ENCODE peak calls at places on chromosomes 2 and 18, in five cellular contexts. One of them, this sample, is unnamed.

GRCh38 chr2:39697480-39697879 is 31.8 kb downstream of the TMEM178A start:
- DNase-seq in SK-N-SH: no peak
- DNase-seq in K562: no peak
- DNase-seq in HepG2: no peak
- DNase-seq in GM12878: no peak
- DNase-seq in this sample: peak; percentile 3

GRCh38 chr18:7575465-7576026 is 8.4 kb downstream of the PTPRM start:
- DNase-seq in SK-N-SH: no peak
- DNase-seq in K562: no peak
- DNase-seq in HepG2: no peak
- DNase-seq in GM12878: no peak
- DNase-seq in this sample: peak; percentile 67

GRCh38 chr2:48545244-48545643 is 15.3 kb downstream of the STON1 start:
- DNase-seq in SK-N-SH: peak; percentile 41
- DNase-seq in K562: peak; percentile 86
- DNase-seq in HepG2: peak; percentile 66
- DNase-seq in GM12878: no peak
- DNase-seq in this sample: no peak

GRCh38 chr2:39529836-39530235 is 92.8 kb upstream of the MAP4K3 start:
- DNase-seq in SK-N-SH: no peak
- DNase-seq in K562: no peak
- DNase-seq in HepG2: no peak
- DNase-seq in GM12878: no peak
- DNase-seq in this sample: no peak

GRCh38 chr18:46002934-46003333 is 35.8 kb upstream of the EPG5 start:
- DNase-seq in SK-N-SH: no peak
- DNase-seq in K562: no peak
- DNase-seq in HepG2: no peak
- DNase-seq in GM12878: no peak
- DNase-seq in this sample: no peak

GRCh38 chr2:55111570-55112228 is 61.4 kb upstream of the RTN4 start:
- DNase-seq in SK-N-SH: no peak
- DNase-seq in K562: peak; percentile 87
- DNase-seq in HepG2: peak; percentile 68
- DNase-seq in GM12878: no peak
- DNase-seq in this sample: peak; percentile 96

GRCh38 chr18:61605376-61606067 is 272.3 kb downstream of the CDH20 start:
- DNase-seq in SK-N-SH: no peak
- DNase-seq in K562: no peak
- DNase-seq in HepG2: no peak
- DNase-seq in GM12878: no peak
- DNase-seq in this sample: no peak

GRCh38 chr2:105789745-105790466 is 45.2 kb downstream of the NCK2 start:
- DNase-seq in SK-N-SH: no peak
- DNase-seq in K562: no peak
- DNase-seq in HepG2: no peak
- DNase-seq in GM12878: peak; percentile 74
- DNase-seq in this sample: peak; percentile 74

GRCh38 chr2:219769044-219770030 is 141.9 kb downstream of the SLC4A3 start:
- DNase-seq in SK-N-SH: no peak
- DNase-seq in K562: no peak
- DNase-seq in HepG2: no peak
- DNase-seq in GM12878: no peak
- DNase-seq in this sample: peak; percentile 29

GRCh38 chr18:58578835-58579560 is 49.9 kb downstream of the ALPK2 start:
- DNase-seq in SK-N-SH: no peak
- DNase-seq in K562: no peak
- DNase-seq in HepG2: peak; percentile 28
- DNase-seq in GM12878: no peak
- DNase-seq in this sample: peak; percentile 88

GRCh38 chr2:178298785-178299212 is 104.5 kb downstream of the OSBPL6 start:
- DNase-seq in SK-N-SH: no peak
- DNase-seq in K562: no peak
- DNase-seq in HepG2: no peak
- DNase-seq in GM12878: no peak
- DNase-seq in this sample: peak; percentile 48
- H3K4me2 ChIP-seq in SK-N-SH: no peak overlapping the region
- H3K4me2 ChIP-seq in K562: no peak overlapping the region
- H3K4me2 ChIP-seq in HepG2: no peak overlapping the region
- H3K4me2 ChIP-seq in GM12878: no peak overlapping the region
- H3K4me2 ChIP-seq in this sample: no peak overlapping the region

DNA sequence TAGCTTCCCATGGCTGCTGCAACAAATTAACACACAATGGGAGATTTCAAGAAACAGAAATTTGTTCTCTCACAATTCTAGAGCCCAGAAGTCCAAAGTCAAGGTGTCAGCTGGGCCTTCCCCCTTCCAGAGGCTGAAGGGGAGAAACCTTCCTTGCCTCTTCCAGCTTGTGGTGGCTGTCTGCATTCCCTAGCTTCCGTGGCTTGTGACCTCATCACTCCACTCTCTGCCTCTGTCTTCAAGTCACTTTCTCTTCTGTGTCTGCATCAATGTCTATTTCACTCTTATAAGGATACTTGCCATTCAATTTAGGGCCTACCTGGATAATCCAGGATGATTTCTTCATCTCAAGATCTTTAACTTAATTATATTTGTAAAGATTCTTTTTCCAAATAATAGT is 16.8 kb upstream of the SRBD1 start:
- DNase-seq in SK-N-SH: no peak
- DNase-seq in K562: no peak
- DNase-seq in HepG2: no peak
- DNase-seq in GM12878: no peak
- DNase-seq in this sample: peak; percentile 67
- TF ChIP-seq MXI1 in SK-N-SH: no peak
- TF ChIP-seq MXI1 in K562: no peak
- TF ChIP-seq MXI1 in HepG2: no peak
- TF ChIP-seq MXI1 in GM12878: no peak
- TF ChIP-seq MXI1 in this sample: no peak

GRCh38 chr2:38095079-38095478 is 19.1 kb upstream of the CYP1B1 start:
- DNase-seq in SK-N-SH: no peak
- DNase-seq in K562: no peak
- DNase-seq in HepG2: no peak
- DNase-seq in GM12878: no peak
- DNase-seq in this sample: no peak

GRCh38 chr2:38095655-38095995 is 19.7 kb upstream of the CYP1B1 start:
- DNase-seq in SK-N-SH: no peak
- DNase-seq in K562: no peak
- DNase-seq in HepG2: no peak
- DNase-seq in GM12878: no peak
- DNase-seq in this sample: no peak

GRCh38 chr2:38098351-38099095 is 22.6 kb upstream of the CYP1B1 start:
- DNase-seq in SK-N-SH: no peak
- DNase-seq in K562: no peak
- DNase-seq in HepG2: no peak
- DNase-seq in GM12878: no peak
- DNase-seq in this sample: no peak

GRCh38 chr2:38097611-38098350 is 21.8 kb upstream of the CYP1B1 start:
- DNase-seq in SK-N-SH: no peak
- DNase-seq in K562: no peak
- DNase-seq in HepG2: no peak
- DNase-seq in GM12878: no peak
- DNase-seq in this sample: no peak

DNA sequence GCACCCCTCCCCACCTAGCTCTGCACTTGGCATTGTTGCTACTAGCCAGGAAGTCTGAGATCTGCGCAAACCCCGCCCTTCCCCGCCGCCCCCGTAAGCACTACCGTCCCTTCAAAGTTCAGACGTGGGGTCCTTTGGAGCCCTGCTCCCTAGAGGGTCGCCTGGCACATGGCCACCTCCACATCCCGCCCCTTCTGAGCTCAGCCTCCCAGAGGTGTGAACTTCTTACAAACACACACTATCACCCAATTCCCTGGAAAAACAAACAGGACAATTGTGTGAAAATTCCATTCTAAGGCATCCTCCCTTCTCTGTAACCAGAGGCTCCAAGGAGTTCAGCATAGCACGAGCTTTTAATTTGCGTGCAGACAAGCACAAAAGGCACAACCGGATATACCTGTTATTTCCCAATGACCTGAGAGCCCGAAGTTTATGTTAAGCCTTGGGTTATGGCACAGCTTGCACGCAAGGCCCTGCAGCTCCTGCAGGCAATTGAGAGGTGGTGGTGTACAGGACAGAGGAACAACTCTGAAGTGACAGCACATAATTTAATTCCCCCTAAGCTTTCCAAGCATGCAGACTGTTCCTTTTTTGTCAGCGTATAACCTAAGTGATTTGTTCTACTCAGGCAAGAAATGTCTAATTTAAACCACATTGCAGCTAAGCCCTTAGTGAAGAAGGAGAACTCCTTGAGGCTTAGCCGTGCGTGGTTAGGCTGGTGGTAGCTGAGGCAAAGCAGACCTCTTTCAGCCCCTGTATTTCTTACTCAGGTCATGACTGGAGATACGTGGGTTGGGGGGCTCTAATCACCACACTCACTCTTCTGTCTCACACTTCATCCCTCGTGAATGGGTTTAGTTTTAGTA is 20.3 kb upstream of the CYP1B1 start:
- DNase-seq in SK-N-SH: no peak
- DNase-seq in K562: no peak
- DNase-seq in HepG2: no peak
- DNase-seq in GM12878: no peak
- DNase-seq in this sample: peak; percentile 58
- H3K4me2 ChIP-seq in SK-N-SH: no peak overlapping the region
- H3K4me2 ChIP-seq in K562: no peak overlapping the region
- H3K4me2 ChIP-seq in HepG2: no peak overlapping the region
- H3K4me2 ChIP-seq in GM12878: peak overlapping the region; percentile 65
- H3K4me2 ChIP-seq in this sample: no peak overlapping the region

GRCh38 chr2:230913406-230913805 is 11.6 kb downstream of the GPR55 start:
- DNase-seq in SK-N-SH: peak; percentile 85
- DNase-seq in K562: peak; percentile 56
- DNase-seq in HepG2: peak; percentile 40
- DNase-seq in GM12878: no peak
- DNase-seq in this sample: no peak
- TF ChIP-seq MXI1 in SK-N-SH: no peak
- TF ChIP-seq MXI1 in K562: no peak
- TF ChIP-seq MXI1 in HepG2: no peak
- TF ChIP-seq MXI1 in GM12878: no peak
- TF ChIP-seq MXI1 in this sample: no peak

GRCh38 chr2:16666453-16666801 is 793 bp upstream of the CYRIA start:
- DNase-seq in SK-N-SH: no peak
- DNase-seq in K562: no peak
- DNase-seq in HepG2: no peak
- DNase-seq in GM12878: no peak
- DNase-seq in this sample: peak; percentile 79
- H3K4me2 ChIP-seq in SK-N-SH: peak overlapping the region; percentile 78
- H3K4me2 ChIP-seq in K562: no peak overlapping the region
- H3K4me2 ChIP-seq in HepG2: no peak overlapping the region
- H3K4me2 ChIP-seq in GM12878: peak overlapping the region; percentile 83
- H3K4me2 ChIP-seq in this sample: peak overlapping the region; percentile 87

DNA sequence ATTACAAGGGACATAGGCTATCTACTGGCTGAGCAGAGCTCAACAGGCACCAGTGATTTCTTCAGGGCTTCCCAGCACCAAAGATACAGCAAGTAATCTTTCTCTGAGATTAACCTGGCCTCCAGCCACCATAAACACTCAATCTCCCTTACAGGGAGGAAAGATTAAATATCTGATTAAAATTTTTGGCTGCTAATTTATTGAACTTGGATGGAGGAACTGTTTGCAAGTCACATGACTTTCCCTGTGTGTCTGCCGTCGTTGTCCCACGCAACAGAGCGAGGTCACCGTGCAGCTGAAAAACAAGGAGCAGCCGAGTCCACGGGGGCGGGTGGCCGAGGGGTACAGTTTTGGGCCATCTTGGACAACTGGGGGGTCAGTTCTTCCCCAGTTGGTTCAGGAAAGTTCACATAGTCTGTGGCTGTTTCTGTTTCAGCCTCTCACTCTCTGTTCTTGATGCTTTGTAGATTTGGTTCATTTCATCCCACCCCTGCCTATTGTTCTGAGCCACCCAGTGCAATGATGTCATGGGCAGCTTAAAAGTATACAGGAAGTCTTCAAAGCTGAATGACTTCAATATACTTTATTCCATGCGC is 186.8 kb upstream of the CTAGE1 start:
- DNase-seq in SK-N-SH: no peak
- DNase-seq in K562: no peak
- DNase-seq in HepG2: no peak
- DNase-seq in GM12878: no peak
- DNase-seq in this sample: peak; percentile 36
- TF ChIP-seq MXI1 in SK-N-SH: no peak
- TF ChIP-seq MXI1 in K562: no peak
- TF ChIP-seq MXI1 in HepG2: no peak
- TF ChIP-seq MXI1 in GM12878: no peak
- TF ChIP-seq MXI1 in this sample: no peak

DNA sequence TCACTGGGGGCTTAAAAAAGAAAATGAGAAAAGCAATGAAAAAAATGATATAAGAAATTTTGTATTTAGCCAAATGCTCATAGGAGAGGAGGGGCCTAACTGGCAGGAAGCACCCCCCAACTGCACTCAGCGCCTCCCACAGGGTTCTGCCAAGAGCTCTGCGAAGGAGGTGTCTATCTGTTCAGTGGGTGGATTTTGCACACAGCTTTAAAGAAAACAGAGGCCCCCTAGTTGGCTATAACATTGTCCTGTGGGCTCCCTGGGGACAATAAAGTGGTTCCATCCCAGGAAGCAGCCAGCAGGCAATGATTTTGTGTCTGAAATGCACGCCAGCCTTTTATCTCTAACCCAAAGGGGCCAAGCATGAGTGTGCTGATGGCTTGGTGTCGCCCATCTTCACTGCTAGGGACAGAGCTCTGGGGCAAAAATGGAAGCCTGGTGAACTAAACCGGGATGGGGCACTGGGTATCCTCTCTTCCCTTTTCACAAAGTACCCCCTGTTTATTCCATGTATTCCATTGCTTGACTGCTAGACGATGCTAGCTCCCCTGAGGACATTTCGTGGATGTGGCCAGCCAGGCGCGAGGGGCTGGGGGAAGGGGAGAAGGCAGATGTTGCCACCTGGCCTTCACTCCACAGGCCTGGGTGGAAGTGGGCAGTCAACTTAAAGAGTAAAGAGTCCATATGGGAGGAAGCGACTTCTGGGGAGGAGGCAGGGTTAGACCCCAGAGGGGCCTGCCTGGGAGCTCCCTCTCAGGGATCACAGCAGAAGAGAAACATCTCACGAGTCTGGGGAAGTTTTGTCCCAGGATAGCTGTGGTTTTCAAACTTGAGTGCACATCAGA is 205.7 kb downstream of the CYP26B1 start:
- DNase-seq in SK-N-SH: no peak
- DNase-seq in K562: no peak
- DNase-seq in HepG2: no peak
- DNase-seq in GM12878: no peak
- DNase-seq in this sample: no peak
- H3K4me2 ChIP-seq in SK-N-SH: no peak overlapping the region
- H3K4me2 ChIP-seq in K562: no peak overlapping the region
- H3K4me2 ChIP-seq in HepG2: no peak overlapping the region
- H3K4me2 ChIP-seq in GM12878: no peak overlapping the region
- H3K4me2 ChIP-seq in this sample: no peak overlapping the region